ENCODE peak calls at places on chromosomes 4 and X, in four cellular contexts. H is esophagus squamous epithelium, I is left ventricle myocardium inferior, F is neural progenitor cell. T is an unnamed sample. For H3K36me3 and H3K9me3, the result is how much of the 10 kb centered on the place peaks cover.

GRCh38 chrX:20973038-20973437 is 401.2 kb upstream of the CNKSR2 start:
- DNase-seq in I (no peak), H (no peak), F (no peak), T (no peak)

GRCh38 chr4:108425988-108426387 is 194.4 kb upstream of the RPL34 start:
- DNase-seq in H (no peak), F (no peak), I (no peak), T (no peak)

GRCh38 chr4:4407299-4408131 is 20.6 kb downstream of the NSG1 start:
- DNase-seq in I (no peak), H (no peak), F (no peak), T (no peak)

GRCh38 chr4:56465599-56466295 is 1.7 kb upstream of the SRP72 start:
- DNase-seq in I (no peak), F (peak), H (no peak), T (no peak)

GRCh38 chr4:182547435-182547834 is 304.2 kb downstream of the TENM3 start:
- DNase-seq in F (no peak), H (no peak), I (no peak), T (no peak)

GRCh38 chr4:158894826-158895225 is 126.0 kb downstream of the FNIP2 start:
- DNase-seq in H (no peak), I (no peak), F (no peak), T (no peak)

GRCh38 chr4:37445023-37445422 is 200.5 kb downstream of the NWD2 start:
- DNase-seq in F (no peak), H (no peak), I (no peak), T (no peak)

GRCh38 chr4:152100378-152101201 is 339.8 kb upstream of the GATB start:
- DNase-seq in F (no peak), H (no peak), I (no peak), T (peak)

GRCh38 chrX:125203737-125204578 is 115.7 kb upstream of the TEX13C start:
- DNase-seq in I (peak), H (no peak), F (peak), T (no peak)

GRCh38 chrX:101260435-101260834 is 30.7 kb downstream of the TAF7L start:
- DNase-seq in H (no peak), I (no peak), F (peak), T (no peak)

GRCh38 chr4:26858947-26859401 is 1.7 kb upstream of the STIM2 start:
- DNase-seq in F (no peak), H (no peak), I (no peak), T (no peak)

GRCh38 chr4:133711817-133712216 is 489.8 kb downstream of the PABPC4L start:
- DNase-seq in I (no peak), H (no peak), F (no peak), T (no peak)

GRCh38 chrX:104565791-104566687 is at the start of gene IL1RAPL2:
- DNase-seq in F (peak), I (no peak), H (no peak), T (no peak)

GRCh38 chr4:19678763-19679162 is 572.9 kb upstream of the SLIT2 start:
- DNase-seq in I (no peak), F (no peak), H (no peak), T (no peak)

GRCh38 chrX:137352101-137352660 is 213.7 kb upstream of the ZIC3 start:
- DNase-seq in I (no peak), H (no peak), F (peak), T (no peak)

GRCh38 chr4:8618961-8619720 is 26.6 kb downstream of the CPZ start:
- DNase-seq in H (no peak), I (no peak), F (no peak), T (no peak)

GRCh38 chr4:40548256-40548655 is 81.4 kb downstream of the RBM47 start:
- DNase-seq in I (no peak), F (no peak), H (no peak), T (no peak)

GRCh38 chr4:158313566-158313965 is 103.3 kb downstream of the TMEM144 start:
- DNase-seq in H (no peak), I (no peak), F (no peak), T (no peak)

GRCh38 chr4:75733369-75733768 is 9.0 kb downstream of the USO1 start:
- DNase-seq in I (no peak), H (no peak), F (no peak), T (no peak)

GRCh38 chr4:82688091-82688815 is 110.3 kb downstream of the SCD5 start:
- DNase-seq in F (no peak), H (no peak), I (no peak), T (no peak)

GRCh38 chrX:69324851-69325250 is 159.6 kb upstream of the PJA1 start:
- DNase-seq in F (no peak), I (no peak), H (no peak), T (no peak)

GRCh38 chrX:110317079-110317819 is 636 bp downstream of the AMMECR1 start:
- DNase-seq in F (peak), H (no peak), I (peak), T (no peak)

GRCh38 chrX:153819398-153820083 is 10.8 kb downstream of the PDZD4 start:
- DNase-seq in H (no peak), I (no peak), F (no peak), T (no peak)
- H3K4me3 ChIP-seq in H (peak), I (peak), F (peak), T (peak)

DNA sequence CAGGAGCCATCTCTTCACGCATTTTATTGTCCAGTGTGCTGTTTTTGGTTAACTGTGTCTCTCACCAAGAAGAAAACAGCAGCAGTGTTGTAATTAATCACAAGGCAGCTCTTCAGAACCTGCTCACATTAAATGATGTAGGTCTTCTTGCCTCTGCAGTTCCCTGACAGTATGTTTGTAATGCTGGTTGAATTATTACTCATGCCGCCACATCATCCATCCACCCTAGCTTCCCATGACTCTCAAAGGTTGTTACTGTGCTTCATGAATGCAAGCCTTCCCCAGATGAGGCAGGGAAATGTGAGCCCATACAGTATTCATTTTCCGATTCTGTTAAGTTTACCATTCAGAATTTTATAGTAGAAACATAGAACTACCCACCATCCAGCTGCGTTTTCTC is 17.4 kb downstream of the TLR10 start:
- DNase-seq in I (no peak), H (no peak), F (no peak), T (no peak)
- H3K36me3 ChIP-seq in I (under half), H (under half), F (under half), T (under half)

DNA sequence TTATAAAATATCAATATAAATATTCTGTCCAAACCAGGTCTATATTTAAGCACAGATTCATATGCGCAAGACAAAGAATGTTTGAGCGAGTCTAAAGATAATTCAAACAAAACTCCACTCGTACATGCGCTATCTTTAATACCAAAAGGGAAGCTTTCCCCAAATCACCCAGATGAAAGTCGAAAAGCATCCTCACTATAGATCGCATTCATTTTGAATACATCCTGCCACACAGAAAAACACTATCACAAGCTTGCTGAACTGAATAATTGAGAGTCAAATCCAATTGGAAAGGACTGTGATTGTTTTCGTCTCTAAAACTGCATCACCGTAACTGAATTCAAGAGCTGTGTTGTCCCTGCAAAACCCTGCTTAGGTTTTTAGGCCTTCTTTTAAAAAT is 685 bp downstream of the TASL start:
- DNase-seq in I (no peak), H (no peak), F (no peak), T (no peak)
- H3K9me3 ChIP-seq in I (under half), H (under half), F (under half), T (under half)

GRCh38 chrX:19807414-19807813 is 80.0 kb downstream of the SH3KBP1 start:
- DNase-seq in H (no peak), I (no peak), F (no peak), T (no peak)

GRCh38 chrX:19814240-19814639 is 73.2 kb downstream of the SH3KBP1 start:
- DNase-seq in F (no peak), H (no peak), I (no peak), T (no peak)

GRCh38 chrX:19811807-19812604 is 75.4 kb downstream of the SH3KBP1 start:
- DNase-seq in I (no peak), F (no peak), H (no peak), T (no peak)

GRCh38 chrX:19810809-19811208 is 76.6 kb downstream of the SH3KBP1 start:
- DNase-seq in I (no peak), H (no peak), F (no peak), T (no peak)

DNA sequence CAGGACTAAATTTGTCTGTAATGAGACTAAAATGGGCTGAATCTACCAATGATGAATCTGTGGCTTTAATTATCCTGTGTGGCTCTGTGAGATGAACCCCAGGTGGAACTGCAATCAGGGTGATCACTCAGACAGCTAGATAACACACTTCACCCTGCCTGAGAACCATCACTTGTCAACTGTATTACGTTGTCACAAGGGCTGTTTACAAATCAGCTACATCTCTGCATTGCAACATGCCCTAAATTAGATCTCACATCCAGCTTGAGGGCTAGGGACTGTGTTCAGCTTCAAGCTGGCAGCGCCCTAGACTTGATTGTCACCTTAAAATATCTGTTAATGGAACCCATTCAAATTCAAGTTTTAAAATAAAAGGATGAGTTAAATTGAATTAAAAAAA is 77.0 kb downstream of the SH3KBP1 start:
- DNase-seq in F (no peak), I (no peak), H (no peak), T (no peak)
- H3K4me3 ChIP-seq in F (no peak), I (no peak), H (no peak), T (no peak)

GRCh38 chrX:25034889-25035288 is 19.1 kb upstream of the ARX start:
- DNase-seq in H (no peak), F (peak), I (no peak), T (no peak)
- H3K36me3 ChIP-seq in H (under half), F (under half), I (under half), T (under half)

GRCh38 chrX:122245175-122245574 is 938.9 kb upstream of the GRIA3 start:
- DNase-seq in I (no peak), F (no peak), H (no peak), T (no peak)
- H3K9me3 ChIP-seq in I (under half), F (under half), H (under half), T (under half)